ENCODE peak calls at places on chromosomes 13 and 19, in four cellular contexts. Q is IMR-90, W is GM12878, M is K562. R is an unnamed sample.

GRCh38 chr13:79457948-79458347 is 23.0 kb upstream of the NDFIP2 start:
- DNase-seq in Q (peak; percentile 91), W (no peak), M (peak; percentile 21), R (no peak)

GRCh38 chr19:13054605-13055212 is 47.9 kb downstream of the LYL1 start:
- DNase-seq in Q (no peak), W (no peak), M (no peak), R (no peak)

GRCh38 chr13:62387642-62388041 is 972.0 kb upstream of the PCDH20 start:
- DNase-seq in Q (peak; percentile 36), W (no peak), M (no peak), R (no peak)

GRCh38 chr13:27043013-27043412 is 128.6 kb downstream of the USP12 start:
- DNase-seq in Q (peak; percentile 98), W (no peak), M (no peak), R (peak; percentile 81)

GRCh38 chr13:75566658-75567057 is 17.1 kb downstream of the UCHL3 start:
- DNase-seq in Q (peak; percentile 71), W (no peak), M (no peak), R (peak; percentile 56)

GRCh38 chr19:16112778-16113177 is 1.1 kb downstream of the RAB8A start:
- DNase-seq in Q (no peak), W (no peak), M (peak; percentile 51), R (no peak)

GRCh38 chr13:113338451-113338850 is 25.5 kb downstream of the GRTP1 start:
- DNase-seq in Q (no peak), W (no peak), M (no peak), R (no peak)

GRCh38 chr13:56886398-56886797 is 254.3 kb upstream of the PRR20A start:
- DNase-seq in Q (no peak), W (no peak), M (no peak), R (no peak)

GRCh38 chr19:16626796-16627193 is 1.2 kb downstream of the MED26 start:
- DNase-seq in Q (no peak), W (no peak), M (no peak), R (no peak)

GRCh38 chr13:45783346-45784043 is 68.1 kb downstream of the SIAH3 start:
- DNase-seq in Q (no peak), W (no peak), M (no peak), R (no peak)

GRCh38 chr19:33638167-33639033 is 16.6 kb downstream of the CHST8 start:
- DNase-seq in Q (no peak), W (no peak), M (no peak), R (no peak)

GRCh38 chr19:15401397-15401710 is 17.4 kb downstream of the AKAP8L start:
- DNase-seq in Q (no peak), W (no peak), M (no peak), R (no peak)

GRCh38 chr13:112205990-112206389 is 139.0 kb downstream of the SOX1 start:
- DNase-seq in Q (no peak), W (no peak), M (no peak), R (no peak)

GRCh38 chr13:114105351-114106225 is 26.8 kb downstream of the RASA3 start:
- DNase-seq in Q (no peak), W (no peak), M (no peak), R (no peak)

GRCh38 chr13:108961542-108962125 is 332.2 kb downstream of the MYO16 start:
- DNase-seq in Q (peak; percentile 62), W (peak; percentile 24), M (peak; percentile 42), R (peak; percentile 4)

GRCh38 chr19:57664269-57665127 is 4.2 kb upstream of the ZSCAN4 start:
- DNase-seq in Q (peak; percentile 31), W (no peak), M (peak; percentile 52), R (peak; percentile 33)

GRCh38 chr13:65479692-65480091 is 1750.4 kb downstream of the PCDH9 start:
- DNase-seq in Q (no peak), W (no peak), M (no peak), R (no peak)

GRCh38 chr19:2150794-2151338 is 500 bp downstream of the AP3D1 start:
- DNase-seq in Q (no peak), W (no peak), M (peak; percentile 58), R (no peak)

GRCh38 chr13:53439439-53440225 is 411.0 kb downstream of the OLFM4 start:
- DNase-seq in Q (no peak), W (no peak), M (no peak), R (no peak)

GRCh38 chr19:53102186-53102585 is 1.0 kb downstream of the ZNF160 start:
- DNase-seq in Q (no peak), W (no peak), M (peak; percentile 19), R (no peak)

DNA sequence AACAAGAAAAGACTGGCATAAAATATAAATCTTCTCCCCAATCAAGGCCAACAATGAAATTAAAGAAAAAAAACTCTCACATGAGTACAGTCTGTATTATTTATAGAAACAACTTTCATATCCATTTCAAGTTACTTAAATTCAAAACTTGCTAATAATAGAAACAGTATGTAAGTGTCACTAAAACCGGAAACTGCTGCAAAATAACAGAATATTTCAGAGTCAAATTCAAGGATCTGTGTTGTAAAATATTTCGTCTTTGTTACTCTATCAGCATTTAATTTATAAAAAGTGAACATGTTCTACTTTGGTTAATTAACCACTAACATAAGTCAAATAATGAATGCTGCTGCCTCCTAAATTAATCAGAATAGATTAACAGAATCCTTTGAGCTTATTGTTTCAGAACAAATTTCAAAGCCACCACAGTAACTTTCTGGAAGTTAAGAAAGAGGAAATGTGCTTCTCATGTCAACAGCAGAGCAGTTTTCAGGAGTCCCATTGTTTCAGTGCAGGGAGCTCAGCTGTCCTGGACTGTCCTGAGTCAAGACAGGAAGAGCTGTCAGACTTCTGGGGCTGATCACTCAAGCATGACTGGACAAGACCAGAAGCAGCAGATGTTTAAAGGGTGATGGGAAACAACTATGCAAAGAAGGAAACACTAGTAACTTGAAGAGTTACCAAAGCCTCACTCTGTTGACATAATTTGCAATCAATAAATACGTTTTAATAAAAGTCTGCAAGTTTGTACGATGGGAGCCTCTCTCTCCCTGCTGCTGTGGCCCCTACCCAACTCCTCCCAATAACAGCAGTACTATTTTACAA is 76.9 kb downstream of the FOXO1 start:
- DNase-seq in Q (no peak), W (peak; percentile 88), M (no peak), R (no peak)
- TF ChIP-seq ELK1 in Q (no peak), W (no peak), M (no peak), R (no peak)

DNA sequence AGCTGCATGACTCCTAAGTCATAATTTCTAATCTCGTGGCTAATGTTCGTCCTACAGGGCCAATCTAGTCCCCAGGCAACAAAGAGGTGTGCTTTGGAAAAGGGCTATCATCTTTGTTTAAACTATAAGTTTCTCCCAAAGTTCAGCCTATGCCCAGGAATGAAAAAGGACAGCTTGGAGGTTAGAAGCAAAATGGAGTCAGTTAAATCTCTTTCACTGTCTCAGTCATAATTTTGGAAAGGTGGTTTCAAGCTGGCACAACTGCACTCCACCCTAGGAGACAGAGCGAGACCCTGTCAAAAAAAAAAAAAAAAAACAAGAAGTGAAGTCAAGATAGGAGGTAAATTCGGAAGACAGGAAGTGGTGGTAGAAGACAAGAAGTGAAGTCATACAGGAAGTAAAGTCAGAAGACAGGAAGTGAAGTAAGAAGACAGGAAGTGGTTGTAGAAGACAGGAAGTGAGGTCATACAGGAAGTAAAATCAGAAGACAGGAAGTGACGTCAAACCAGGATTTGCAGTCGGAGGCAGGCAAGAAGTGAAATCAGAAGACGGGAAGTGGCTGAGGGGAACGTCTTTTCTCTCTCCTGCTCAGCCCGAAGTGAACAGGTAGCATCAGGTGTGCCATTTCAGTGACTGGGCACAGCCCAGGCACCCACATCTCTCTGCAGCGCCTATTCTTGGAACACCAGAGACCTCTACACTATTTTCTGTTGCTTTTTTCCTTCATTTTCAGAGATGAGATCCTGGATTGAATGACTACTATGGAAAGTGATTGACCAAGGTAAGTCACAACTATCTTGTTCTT is 32.2 kb downstream of the GP6 start:
- DNase-seq in Q (no peak), W (peak; percentile 64), M (peak; percentile 82), R (peak; percentile 82)
- TF ChIP-seq RCOR1 in Q (no peak), W (no peak), M (no peak), R (no peak)

GRCh38 chr19:31560771-31561080 is 211.5 kb upstream of the TSHZ3 start:
- DNase-seq in Q (no peak), W (no peak), M (no peak), R (no peak)
- TF ChIP-seq ELK1 in Q (no peak), W (no peak), M (no peak), R (no peak)

DNA sequence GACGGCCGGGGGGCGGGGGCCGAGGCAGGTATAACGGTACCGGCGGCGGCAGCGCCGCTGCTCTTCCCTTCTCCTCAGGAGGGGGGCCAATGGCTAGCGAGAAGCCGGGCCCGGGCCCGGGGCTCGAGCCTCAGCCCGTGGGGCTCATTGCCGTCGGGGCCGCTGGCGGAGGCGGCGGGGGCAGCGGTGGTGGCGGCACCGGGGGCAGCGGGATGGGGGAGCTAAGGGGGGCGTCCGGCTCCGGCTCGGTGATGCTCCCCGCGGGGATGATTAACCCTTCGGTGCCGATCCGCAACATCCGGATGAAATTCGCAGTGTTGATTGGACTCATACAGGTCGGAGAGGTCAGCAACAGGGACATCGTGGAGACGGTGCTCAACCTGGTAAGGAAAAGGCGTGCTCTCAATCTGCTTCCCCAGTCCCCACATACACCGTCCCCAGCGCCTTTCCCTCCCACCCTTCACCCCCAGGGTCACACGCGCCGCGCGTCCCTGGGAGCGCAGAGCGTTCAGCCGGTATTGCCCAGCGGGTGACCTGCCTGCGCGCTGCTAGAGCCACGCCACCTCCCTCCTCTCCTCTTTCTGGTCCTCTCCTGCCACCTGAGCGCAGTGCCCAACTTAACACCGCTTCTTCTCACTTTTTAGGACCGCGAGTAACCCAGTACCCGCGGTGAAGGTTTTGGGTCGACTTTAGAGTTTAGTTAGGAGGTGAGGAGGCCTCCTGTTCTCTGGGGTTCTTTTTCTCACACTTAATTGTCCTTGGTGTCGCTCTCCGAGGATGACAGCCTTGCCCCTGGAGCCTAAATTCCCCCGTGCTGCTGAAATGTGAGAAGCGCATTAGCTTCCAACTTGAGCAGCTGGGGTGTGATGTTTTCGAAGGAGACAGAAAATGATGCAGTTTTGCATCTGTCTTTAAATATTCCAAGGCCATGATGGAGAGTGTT is 933 bp downstream of the NBEA start:
- DNase-seq in Q (no peak), W (no peak), M (no peak), R (peak; percentile 4)
- TF ChIP-seq RCOR1 in Q (no peak), W (no peak), M (no peak), R (no peak)

GRCh38 chr19:10450853-10451609 is 30.7 kb downstream of the PDE4A start:
- DNase-seq in Q (no peak), W (no peak), M (peak; percentile 96), R (peak; percentile 34)

GRCh38 chr19:10454267-10454666 is 33.9 kb downstream of the PDE4A start:
- DNase-seq in Q (peak; percentile 18), W (no peak), M (peak; percentile 53), R (no peak)

GRCh38 chr19:10452726-10453620 is 32.6 kb downstream of the PDE4A start:
- DNase-seq in Q (no peak), W (no peak), M (peak; percentile 3), R (no peak)

GRCh38 chr19:10450191-10450852 is 30.0 kb downstream of the PDE4A start:
- DNase-seq in Q (no peak), W (no peak), M (peak; percentile 7), R (no peak)

GRCh38 chr19:10453852-10454251 is 33.5 kb downstream of the PDE4A start:
- DNase-seq in Q (no peak), W (no peak), M (no peak), R (no peak)
- TF ChIP-seq ELK1 in Q (no peak), W (no peak), M (no peak), R (no peak)

GRCh38 chr13:20489185-20489820 is 36.4 kb downstream of the CRYL1 start:
- DNase-seq in Q (peak; percentile 62), W (no peak), M (no peak), R (no peak)
- TF ChIP-seq RCOR1 in Q (no peak), W (no peak), M (no peak), R (no peak)